ENCODE peak calls at places on chromosomes 7 and 10, in eight cellular contexts. Q is HepG2; Y is left ventricle myocardium inferior; X is CD8-positive, alpha-beta memory T cell; T is fibroblast of lung; S is spleen; U is AG04450; I is kidney. L is an unnamed sample.

GRCh38 chr7:24965831-24966708 is 13.9 kb downstream of the OSBPL3 start:
- DNase-seq in Q (no peak), Y (peak; percentile 18), X (peak; percentile 17), T (no peak), S (no peak), U (no peak), I (no peak), L (no peak)

GRCh38 chr7:149714910-149715471 is 58.4 kb downstream of the ZNF467 start:
- DNase-seq in Q (no peak), Y (no peak), X (no peak), T (no peak), S (peak; percentile 93), U (no peak), I (no peak), L (peak; percentile 75)

GRCh38 chr7:134375206-134375605 is 58.5 kb upstream of the SLC35B4 start:
- DNase-seq in Q (no peak), Y (no peak), X (no peak), T (no peak), S (no peak), U (no peak), I (no peak), L (no peak)

GRCh38 chr10:84138478-84139125 is 707 bp upstream of the GHITM start:
- DNase-seq in Q (no peak), Y (peak; percentile 19), X (no peak), T (peak; percentile 61), S (peak; percentile 87), U (no peak), I (no peak), L (no peak)

GRCh38 chr7:149310113-149310836 is 48.3 kb downstream of the ZNF783 start:
- DNase-seq in Q (peak; percentile 53), Y (no peak), X (peak; percentile 23), T (peak; percentile 88), S (no peak), U (peak; percentile 50), I (no peak), L (no peak)

GRCh38 chr10:87054373-87055295 is 34.5 kb downstream of the FAM25A start:
- DNase-seq in Q (no peak), Y (no peak), X (no peak), T (peak; percentile 79), S (no peak), U (peak; percentile 39), I (no peak), L (no peak)

GRCh38 chr10:74799840-74800239 is 26.6 kb upstream of the KAT6B start:
- DNase-seq in Q (peak; percentile 17), Y (no peak), X (no peak), T (peak; percentile 70), S (no peak), U (peak; percentile 48), I (no peak), L (no peak)

GRCh38 chr10:70515035-70515702 is 36.6 kb downstream of the PALD1 start:
- DNase-seq in Q (no peak), Y (no peak), X (no peak), T (no peak), S (no peak), U (no peak), I (no peak), L (no peak)

GRCh38 chr10:132541601-132542011 is 4.0 kb downstream of the INPP5A start:
- DNase-seq in Q (no peak), Y (no peak), X (no peak), T (no peak), S (peak; percentile 67), U (no peak), I (no peak), L (no peak)

GRCh38 chr10:92627845-92628480 is 35.0 kb downstream of the KIF11 start:
- DNase-seq in Q (no peak), Y (no peak), X (no peak), T (peak; percentile 22), S (no peak), U (no peak), I (no peak), L (no peak)

GRCh38 chr10:122421054-122421625 is 33.3 kb upstream of the ARMS2 start:
- DNase-seq in Q (no peak), Y (no peak), X (peak; percentile 20), T (no peak), S (no peak), U (no peak), I (no peak), L (no peak)

GRCh38 chr10:28276384-28276783 is 26.5 kb downstream of the MPP7 start:
- DNase-seq in Q (peak; percentile 12), Y (no peak), X (no peak), T (no peak), S (no peak), U (no peak), I (no peak), L (no peak)

GRCh38 chr10:32501906-32502305 is 56.0 kb downstream of the CCDC7 start:
- DNase-seq in Q (peak; percentile 31), Y (no peak), X (no peak), T (no peak), S (no peak), U (no peak), I (no peak), L (no peak)

GRCh38 chr10:13990392-13990805 is 340.3 kb downstream of the FRMD4A start:
- DNase-seq in Q (no peak), Y (peak; percentile 52), X (no peak), T (peak; percentile 54), S (no peak), U (no peak), I (no peak), L (no peak)
- H3K27ac ChIP-seq in Q (no peak overlapping the region), Y (peak overlapping the region; percentile 88), X (no peak overlapping the region), T (peak overlapping the region; percentile 15), S (peak overlapping the region; percentile 58), U (no peak overlapping the region), I (peak overlapping the region; percentile 55), L (peak overlapping the region; percentile 63)

DNA sequence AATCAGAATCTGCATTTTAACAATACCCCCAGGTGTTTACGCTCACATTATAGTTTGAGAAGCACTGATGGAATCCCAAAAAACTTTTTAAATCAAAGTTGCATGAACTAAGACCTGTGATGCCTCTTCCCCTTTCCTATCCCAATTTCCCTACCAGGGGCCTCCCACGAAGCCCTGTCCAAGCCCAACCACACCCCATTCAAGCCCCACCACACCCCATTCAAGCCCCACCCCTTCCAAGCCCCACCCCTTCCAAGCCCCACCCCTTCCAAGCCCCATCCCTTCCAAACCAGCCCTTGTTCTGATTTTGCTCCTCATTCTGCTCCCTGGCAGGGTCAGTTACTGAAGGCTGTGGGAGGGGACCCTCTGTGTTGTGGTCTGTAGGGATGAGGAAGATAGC is 9.8 kb upstream of the AQP1 start:
- DNase-seq in Q (no peak), Y (no peak), X (no peak), T (no peak), S (no peak), U (no peak), I (no peak), L (no peak)
- H3K4me3 ChIP-seq in Q (no peak overlapping the region), Y (no peak overlapping the region), X (no peak overlapping the region), T (no peak overlapping the region), S (no peak overlapping the region), U (no peak overlapping the region), I (no peak overlapping the region), L (no peak overlapping the region)

GRCh38 chr7:30845426-30846135 is 66.1 kb upstream of the AQP1 start:
- DNase-seq in Q (no peak), Y (peak; percentile 52), X (no peak), T (peak; percentile 22), S (peak; percentile 65), U (no peak), I (no peak), L (peak; percentile 91)
- H3K27ac ChIP-seq in Q (no peak overlapping the region), Y (peak overlapping the region; percentile 78), X (no peak overlapping the region), T (no peak overlapping the region), S (peak overlapping the region; percentile 61), U (peak overlapping the region; percentile 39), I (no peak overlapping the region), L (peak overlapping the region; percentile 72)

DNA sequence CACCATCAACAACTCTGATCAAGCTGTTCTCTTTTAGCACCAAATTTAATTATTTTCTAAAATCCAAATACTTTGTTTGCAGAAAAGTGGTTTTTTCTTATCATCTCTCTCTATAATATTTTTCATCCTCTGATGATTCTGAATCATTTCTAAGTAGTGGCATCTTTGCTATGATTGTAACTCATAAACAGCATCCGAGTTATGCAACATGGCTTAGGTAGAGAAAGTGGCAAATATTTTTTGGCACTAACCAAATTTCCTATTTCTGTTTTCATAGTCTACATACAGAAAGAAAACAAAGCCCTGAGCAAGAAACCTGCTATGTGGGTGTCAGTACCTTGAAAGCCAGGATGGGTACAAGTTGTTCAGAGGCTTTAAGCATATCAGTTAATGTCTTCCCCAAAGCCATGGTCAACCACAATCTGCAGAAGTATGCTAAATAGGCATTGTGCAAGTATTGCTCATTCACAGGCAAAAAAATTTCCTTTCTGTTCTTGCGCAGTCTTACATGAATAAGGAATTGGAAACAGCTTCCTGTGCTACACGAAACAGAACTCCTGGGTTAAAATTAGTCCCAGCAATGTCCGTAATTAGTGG is 325.4 kb upstream of the MAGI2 start:
- DNase-seq in Q (no peak), Y (no peak), X (no peak), T (peak; percentile 90), S (no peak), U (peak; percentile 73), I (no peak), L (no peak)
- H3K4me3 ChIP-seq in Q (no peak overlapping the region), Y (no peak overlapping the region), X (no peak overlapping the region), T (no peak overlapping the region), S (no peak overlapping the region), U (no peak overlapping the region), I (no peak overlapping the region), L (no peak overlapping the region)

GRCh38 chr7:101998904-101999236 is 181.4 kb downstream of the CUX1 start:
- DNase-seq in Q (no peak), Y (no peak), X (no peak), T (no peak), S (no peak), U (no peak), I (no peak), L (no peak)

GRCh38 chr7:101996876-101997275 is 179.4 kb downstream of the CUX1 start:
- DNase-seq in Q (no peak), Y (no peak), X (no peak), T (no peak), S (no peak), U (no peak), I (peak; percentile 63), L (no peak)

GRCh38 chr7:102000123-102000522 is 182.7 kb downstream of the CUX1 start:
- DNase-seq in Q (no peak), Y (no peak), X (no peak), T (no peak), S (no peak), U (no peak), I (peak; percentile 28), L (no peak)

GRCh38 chr7:101999420-101999819 is 182.0 kb downstream of the CUX1 start:
- DNase-seq in Q (no peak), Y (no peak), X (no peak), T (no peak), S (no peak), U (no peak), I (peak; percentile 32), L (no peak)

DNA sequence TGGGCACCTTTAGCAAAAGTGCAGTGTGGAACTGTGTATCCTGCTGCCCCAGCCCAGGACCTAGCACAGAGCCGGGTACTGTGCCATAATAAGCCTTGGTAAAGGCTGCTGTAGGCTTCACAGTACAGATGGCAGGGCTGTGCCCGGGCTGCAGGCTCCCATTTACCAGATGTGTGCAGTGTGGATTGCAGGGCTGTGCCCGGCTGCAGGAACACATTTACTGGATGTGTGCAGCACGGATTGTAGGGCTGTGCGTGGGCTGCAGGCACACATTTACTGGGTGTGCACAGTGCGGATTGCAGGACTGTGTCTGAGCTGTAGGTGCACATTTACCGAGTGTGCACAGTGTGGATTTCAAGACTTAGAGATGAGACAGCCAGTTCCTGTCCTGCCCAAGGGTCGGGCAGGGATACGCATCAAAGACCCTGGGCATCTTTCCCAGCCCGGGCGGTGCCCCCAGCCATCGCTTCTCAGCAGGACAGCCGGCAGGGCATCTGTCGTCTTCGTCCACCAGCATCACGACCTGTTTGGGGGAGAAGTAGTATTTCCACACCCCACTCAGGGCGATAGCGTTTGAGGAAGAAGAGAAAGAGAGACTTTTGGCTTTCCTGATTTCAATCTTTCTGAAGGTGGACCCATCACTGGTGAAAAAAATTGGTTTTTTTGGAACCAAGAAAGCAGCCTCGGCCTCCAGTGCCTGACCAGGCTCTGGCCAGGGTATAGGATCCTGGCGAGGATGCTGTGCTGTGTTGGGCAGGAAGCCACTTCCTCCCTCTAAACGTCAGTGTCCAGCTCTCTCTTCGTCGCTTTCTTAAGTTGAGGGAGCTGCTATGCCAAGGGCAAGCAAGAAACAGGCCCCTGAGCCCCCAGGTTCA is 180.8 kb downstream of the CUX1 start:
- DNase-seq in Q (no peak), Y (no peak), X (no peak), T (no peak), S (no peak), U (no peak), I (peak; percentile 73), L (no peak)
- H3K27ac ChIP-seq in Q (no peak overlapping the region), Y (no peak overlapping the region), X (no peak overlapping the region), T (no peak overlapping the region), S (no peak overlapping the region), U (no peak overlapping the region), I (no peak overlapping the region), L (no peak overlapping the region)